ENCODE peak calls at places on chromosomes 6 and 20, in ten cellular contexts. E is foreskin keratinocyte, U is HFFc6, X is lower lobe of right lung, S is EL, P is NCI-H1092 treated with DMSO at 0.1 percent for 48 hours, F is hepatocyte, V is NCI-H1105, T is colonic mucosa, J is ACHN. O is an unnamed sample.

GRCh38 chr6:135419162-135419561 is 78.4 kb downstream of the AHI1 start:
- DNase-seq in T (no peak), S (peak; percentile 85), V (no peak), E (no peak), P (no peak), X (no peak), F (no peak), J (no peak), U (peak; percentile 67), O (peak; percentile 9)

GRCh38 chr6:56348578-56348977 is 101.2 kb upstream of the COL21A1 start:
- DNase-seq in V (no peak), F (no peak), J (no peak), S (peak; percentile 30), P (no peak), U (no peak), T (no peak), E (no peak), X (no peak), O (no peak)

GRCh38 chr20:63518351-63518861 is 2.2 kb upstream of the PPDPF start:
- DNase-seq in P (no peak), F (no peak), S (no peak), J (no peak), X (peak; percentile 41), T (no peak), E (no peak), U (no peak), V (no peak), O (no peak)

GRCh38 chr6:36984581-36985383 is 1.2 kb downstream of the MTCH1 start:
- DNase-seq in X (no peak), F (peak; percentile 76), T (peak; percentile 53), J (peak; percentile 41), E (no peak), S (peak; percentile 93), P (no peak), V (peak; percentile 26), U (peak; percentile 48), O (peak; percentile 85)

GRCh38 chr6:129844118-129844891 is 16.8 kb downstream of the TMEM244 start:
- DNase-seq in T (no peak), P (no peak), X (no peak), E (peak; percentile 70), V (no peak), U (peak; percentile 87), F (peak; percentile 24), S (peak; percentile 96), J (peak; percentile 32), O (peak; percentile 16)

GRCh38 chr6:73811706-73812105 is 115.7 kb downstream of the CD109 start:
- DNase-seq in X (no peak), F (no peak), S (no peak), V (no peak), U (no peak), J (no peak), E (no peak), P (no peak), T (no peak), O (no peak)

GRCh38 chr6:136921936-136922679 is at the start of gene SLC35D3:
- DNase-seq in V (no peak), X (peak; percentile 56), T (no peak), S (peak; percentile 29), U (no peak), P (peak; percentile 51), E (no peak), J (peak; percentile 7), F (peak; percentile 20), O (peak; percentile 49)

GRCh38 chr20:32168184-32168910 is 39.2 kb downstream of the PLAGL2 start:
- DNase-seq in U (peak; percentile 3), T (no peak), F (no peak), V (peak; percentile 8), S (peak; percentile 43), E (no peak), J (no peak), X (no peak), P (no peak), O (no peak)

GRCh38 chr6:50958148-50958547 is 139.5 kb downstream of the TFAP2B start:
- DNase-seq in F (no peak), S (no peak), E (no peak), V (no peak), U (no peak), T (no peak), P (no peak), X (no peak), J (no peak), O (no peak)

GRCh38 chr20:50305636-50306477 is 115.2 kb downstream of the CEBPB start:
- DNase-seq in V (no peak), J (no peak), U (peak; percentile 30), S (peak; percentile 58), E (no peak), P (no peak), X (no peak), F (peak; percentile 61), T (peak; percentile 73), O (no peak)

GRCh38 chr20:19909696-19910095 is 107.5 kb upstream of the NAA20 start:
- DNase-seq in X (peak; percentile 78), T (peak; percentile 58), U (no peak), P (no peak), J (no peak), V (no peak), F (no peak), S (no peak), E (no peak), O (no peak)

GRCh38 chr6:1382883-1383728 is 6.3 kb upstream of the FOXF2 start:
- DNase-seq in P (no peak), T (no peak), F (peak; percentile 32), U (no peak), X (no peak), S (no peak), E (no peak), V (no peak), J (no peak), O (no peak)

GRCh38 chr6:158654498-158654897 is 4.6 kb downstream of the SYTL3 start:
- DNase-seq in X (peak; percentile 80), S (peak; percentile 90), E (no peak), F (peak; percentile 64), U (peak; percentile 90), T (peak; percentile 60), J (no peak), V (peak; percentile 94), P (peak; percentile 33), O (peak; percentile 84)

GRCh38 chr6:166540631-166541331 is 45.7 kb downstream of the RAMACL start:
- DNase-seq in P (no peak), X (peak; percentile 53), J (no peak), F (no peak), S (no peak), T (no peak), V (no peak), U (no peak), E (no peak), O (no peak)

GRCh38 chr20:53767206-53767924 is 173.7 kb upstream of the ZNF217 start:
- DNase-seq in X (no peak), U (no peak), P (no peak), T (no peak), S (no peak), V (no peak), F (peak; percentile 16), J (no peak), E (no peak), O (no peak)

GRCh38 chr6:119076966-119077642 is 1.4 kb downstream of the FAM184A start:
- DNase-seq in P (no peak), X (no peak), S (no peak), F (no peak), U (no peak), J (no peak), T (no peak), E (no peak), V (no peak), O (no peak)

GRCh38 chr6:131862486-131862885 is 54.7 kb downstream of the ENPP1 start:
- DNase-seq in F (peak; percentile 48), S (no peak), J (no peak), T (peak; percentile 56), V (no peak), E (no peak), U (no peak), X (no peak), P (no peak), O (no peak)

GRCh38 chr6:90397929-90398674 is 101.5 kb upstream of the BACH2 start:
- DNase-seq in F (peak; percentile 59), E (peak; percentile 60), X (no peak), S (peak; percentile 32), V (no peak), P (no peak), U (no peak), J (no peak), T (no peak), O (no peak)

GRCh38 chr20:9759392-9759791 is 79.5 kb downstream of the PAK5 start:
- DNase-seq in P (no peak), V (no peak), E (no peak), X (no peak), T (no peak), U (no peak), J (no peak), S (no peak), F (no peak), O (no peak)

GRCh38 chr20:40441771-40442170 is 247.3 kb downstream of the MAFB start:
- DNase-seq in E (no peak), P (no peak), S (no peak), T (no peak), U (no peak), X (no peak), V (no peak), J (no peak), F (no peak), O (no peak)

GRCh38 chr6:146200136-146200708 is 171.4 kb downstream of the GRM1 start:
- DNase-seq in E (no peak), S (no peak), T (no peak), X (no peak), F (no peak), J (no peak), V (peak; percentile 12), U (no peak), P (peak; percentile 1), O (no peak)

O was measured in hepatic stellate cell.